ENCODE peak calls at places on chromosomes 4 and X, in seven cellular contexts. One of them, this sample, is unnamed.

GRCh38 chrX:13151806-13152510 is 107.5 kb upstream of the FAM9C start:
- DNase-seq in right lobe of liver: no peak
- DNase-seq in K562: no peak
- DNase-seq in HCT116: no peak
- DNase-seq in A549: no peak
- DNase-seq in uterus: no peak
- DNase-seq in tibial nerve: no peak
- DNase-seq in this sample: no peak

GRCh38 chr4:169398294-169398693 is 127.5 kb upstream of the SH3RF1 start:
- DNase-seq in right lobe of liver: no peak
- DNase-seq in K562: no peak
- DNase-seq in HCT116: no peak
- DNase-seq in A549: no peak
- DNase-seq in uterus: no peak
- DNase-seq in tibial nerve: no peak
- DNase-seq in this sample: no peak

GRCh38 chrX:13005671-13006473 is 31.0 kb downstream of the TMSB4X start:
- DNase-seq in right lobe of liver: no peak
- DNase-seq in K562: no peak
- DNase-seq in HCT116: no peak
- DNase-seq in A549: no peak
- DNase-seq in uterus: no peak
- DNase-seq in tibial nerve: no peak
- DNase-seq in this sample: no peak

GRCh38 chrX:121479406-121479805 is 432.0 kb downstream of the GLUD2 start:
- DNase-seq in right lobe of liver: no peak
- DNase-seq in K562: peak
- DNase-seq in HCT116: no peak
- DNase-seq in A549: no peak
- DNase-seq in uterus: no peak
- DNase-seq in tibial nerve: no peak
- DNase-seq in this sample: no peak

GRCh38 chrX:115330498-115331138 is 41.1 kb downstream of the LUZP4 start:
- DNase-seq in right lobe of liver: peak
- DNase-seq in K562: peak
- DNase-seq in HCT116: peak
- DNase-seq in A549: peak
- DNase-seq in uterus: peak
- DNase-seq in tibial nerve: no peak
- DNase-seq in this sample: peak

GRCh38 chr4:127141857-127142256 is 490.9 kb upstream of the INTU start:
- DNase-seq in right lobe of liver: no peak
- DNase-seq in K562: no peak
- DNase-seq in HCT116: no peak
- DNase-seq in A549: no peak
- DNase-seq in uterus: no peak
- DNase-seq in tibial nerve: no peak
- DNase-seq in this sample: no peak

GRCh38 chr4:4859799-4860380 is 425 bp downstream of the MSX1 start:
- DNase-seq in right lobe of liver: no peak
- DNase-seq in K562: peak
- DNase-seq in HCT116: no peak
- DNase-seq in A549: no peak
- DNase-seq in uterus: no peak
- DNase-seq in tibial nerve: no peak
- DNase-seq in this sample: no peak

GRCh38 chrX:149908308-149908707 is 21.1 kb upstream of the HSFX4 start:
- DNase-seq in right lobe of liver: no peak
- DNase-seq in K562: no peak
- DNase-seq in HCT116: no peak
- DNase-seq in A549: no peak
- DNase-seq in uterus: no peak
- DNase-seq in tibial nerve: no peak
- DNase-seq in this sample: no peak

GRCh38 chr4:117664706-117665444 is 369.4 kb upstream of the NDST3 start:
- DNase-seq in right lobe of liver: no peak
- DNase-seq in K562: no peak
- DNase-seq in HCT116: no peak
- DNase-seq in A549: no peak
- DNase-seq in uterus: no peak
- DNase-seq in tibial nerve: no peak
- DNase-seq in this sample: no peak

GRCh38 chrX:102599950-102600579 is 750 bp downstream of the ARMCX5 start:
- DNase-seq in right lobe of liver: no peak
- DNase-seq in K562: peak
- DNase-seq in HCT116: no peak
- DNase-seq in A549: no peak
- DNase-seq in uterus: no peak
- DNase-seq in tibial nerve: no peak
- DNase-seq in this sample: peak

GRCh38 chrX:49147907-49148306 is 14.7 kb upstream of the MAGIX start:
- DNase-seq in right lobe of liver: no peak
- DNase-seq in K562: peak
- DNase-seq in HCT116: no peak
- DNase-seq in A549: no peak
- DNase-seq in uterus: no peak
- DNase-seq in tibial nerve: no peak
- DNase-seq in this sample: peak

GRCh38 chr4:73676881-73677323 is 56.7 kb upstream of the RASSF6 start:
- DNase-seq in right lobe of liver: no peak
- DNase-seq in K562: no peak
- DNase-seq in HCT116: no peak
- DNase-seq in A549: peak
- DNase-seq in uterus: no peak
- DNase-seq in tibial nerve: no peak
- DNase-seq in this sample: no peak

GRCh38 chr4:186473933-186474332 is 81.4 kb downstream of the MTNR1A start:
- DNase-seq in right lobe of liver: no peak
- DNase-seq in K562: peak
- DNase-seq in HCT116: no peak
- DNase-seq in A549: no peak
- DNase-seq in uterus: no peak
- DNase-seq in tibial nerve: no peak
- DNase-seq in this sample: no peak

GRCh38 chrX:11792461-11793421 is 34.7 kb downstream of the MSL3 start:
- DNase-seq in right lobe of liver: no peak
- DNase-seq in K562: no peak
- DNase-seq in HCT116: no peak
- DNase-seq in A549: no peak
- DNase-seq in uterus: no peak
- DNase-seq in tibial nerve: no peak
- DNase-seq in this sample: no peak

GRCh38 chr4:40731792-40732245 is 17.9 kb upstream of the NSUN7 start:
- DNase-seq in right lobe of liver: peak
- DNase-seq in K562: no peak
- DNase-seq in HCT116: no peak
- DNase-seq in A549: no peak
- DNase-seq in uterus: peak
- DNase-seq in tibial nerve: peak
- DNase-seq in this sample: no peak

GRCh38 chr4:172680701-172681100 is 487.9 kb upstream of the GALNT7 start:
- DNase-seq in right lobe of liver: no peak
- DNase-seq in K562: no peak
- DNase-seq in HCT116: no peak
- DNase-seq in A549: no peak
- DNase-seq in uterus: no peak
- DNase-seq in tibial nerve: no peak
- DNase-seq in this sample: peak

GRCh38 chr4:7191546-7192251 is 639 bp upstream of the SORCS2 start:
- DNase-seq in right lobe of liver: peak
- DNase-seq in K562: no peak
- DNase-seq in HCT116: no peak
- DNase-seq in A549: no peak
- DNase-seq in uterus: no peak
- DNase-seq in tibial nerve: no peak
- DNase-seq in this sample: no peak

GRCh38 chrX:119147486-119147885 is 19.9 kb upstream of the KIAA1210 start:
- DNase-seq in right lobe of liver: peak
- DNase-seq in K562: no peak
- DNase-seq in HCT116: no peak
- DNase-seq in A549: no peak
- DNase-seq in uterus: no peak
- DNase-seq in tibial nerve: no peak
- DNase-seq in this sample: no peak

GRCh38 chr4:48493485-48494100 is 3.5 kb downstream of the ZAR1 start:
- DNase-seq in right lobe of liver: no peak
- DNase-seq in K562: no peak
- DNase-seq in HCT116: no peak
- DNase-seq in A549: no peak
- DNase-seq in uterus: no peak
- DNase-seq in tibial nerve: no peak
- DNase-seq in this sample: no peak

GRCh38 chr4:1746265-1746691 is 25.0 kb downstream of the TACC3 start:
- DNase-seq in right lobe of liver: peak
- DNase-seq in K562: peak
- DNase-seq in HCT116: peak
- DNase-seq in A549: peak
- DNase-seq in uterus: peak
- DNase-seq in tibial nerve: peak
- DNase-seq in this sample: peak

GRCh38 chr4:155705664-155706063 is 39.0 kb downstream of the GUCY1A1 start:
- DNase-seq in right lobe of liver: no peak
- DNase-seq in K562: no peak
- DNase-seq in HCT116: no peak
- DNase-seq in A549: no peak
- DNase-seq in uterus: no peak
- DNase-seq in tibial nerve: no peak
- DNase-seq in this sample: no peak

GRCh38 chrX:97126020-97126419 is 242.3 kb downstream of the RPA4 start:
- DNase-seq in right lobe of liver: no peak
- DNase-seq in K562: no peak
- DNase-seq in HCT116: no peak
- DNase-seq in A549: no peak
- DNase-seq in uterus: no peak
- DNase-seq in tibial nerve: no peak
- DNase-seq in this sample: no peak

GRCh38 chr4:21882050-21882839 is 66.3 kb downstream of the KCNIP4 start:
- DNase-seq in right lobe of liver: no peak
- DNase-seq in K562: no peak
- DNase-seq in HCT116: no peak
- DNase-seq in A549: no peak
- DNase-seq in uterus: no peak
- DNase-seq in tibial nerve: no peak
- DNase-seq in this sample: no peak

GRCh38 chrX:109740076-109740809 is 7.2 kb upstream of the ACSL4 start:
- DNase-seq in right lobe of liver: peak
- DNase-seq in K562: peak
- DNase-seq in HCT116: no peak
- DNase-seq in A549: peak
- DNase-seq in uterus: no peak
- DNase-seq in tibial nerve: peak
- DNase-seq in this sample: peak

GRCh38 chrX:133314297-133314696 is 96.1 kb upstream of the TFDP3 start:
- DNase-seq in right lobe of liver: no peak
- DNase-seq in K562: no peak
- DNase-seq in HCT116: no peak
- DNase-seq in A549: no peak
- DNase-seq in uterus: no peak
- DNase-seq in tibial nerve: no peak
- DNase-seq in this sample: no peak

GRCh38 chrX:24133280-24133679 is 16.2 kb upstream of the ZFX start:
- DNase-seq in right lobe of liver: no peak
- DNase-seq in K562: no peak
- DNase-seq in HCT116: no peak
- DNase-seq in A549: no peak
- DNase-seq in uterus: no peak
- DNase-seq in tibial nerve: no peak
- DNase-seq in this sample: no peak

GRCh38 chrX:24137192-24137591 is 12.3 kb upstream of the ZFX start:
- DNase-seq in right lobe of liver: no peak
- DNase-seq in K562: no peak
- DNase-seq in HCT116: no peak
- DNase-seq in A549: no peak
- DNase-seq in uterus: no peak
- DNase-seq in tibial nerve: no peak
- DNase-seq in this sample: no peak

DNA sequence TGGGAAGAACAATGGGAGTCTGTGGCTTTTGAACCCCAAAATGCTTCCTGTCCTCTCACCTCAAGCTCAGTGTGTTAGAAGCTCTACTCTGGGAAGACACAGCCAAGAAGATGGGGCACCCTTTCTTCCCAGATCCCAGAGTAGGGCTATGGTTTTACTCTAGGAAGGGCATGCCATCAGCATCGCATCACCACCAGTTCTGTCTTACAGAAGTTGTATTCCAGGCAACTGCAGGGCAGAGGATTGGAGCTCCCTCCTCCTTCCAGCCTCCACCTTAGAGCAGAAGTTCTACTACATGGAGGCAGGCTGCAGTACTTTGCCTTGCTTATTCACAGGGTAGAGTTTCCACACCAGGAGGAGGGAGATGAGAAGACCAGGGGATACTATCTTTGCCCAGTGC is 18.1 kb upstream of the ZFX start:
- DNase-seq in right lobe of liver: no peak
- DNase-seq in K562: no peak
- DNase-seq in HCT116: no peak
- DNase-seq in A549: no peak
- DNase-seq in uterus: no peak
- DNase-seq in tibial nerve: no peak
- DNase-seq in this sample: no peak
- TF ChIP-seq POLR2A in right lobe of liver: no peak
- TF ChIP-seq POLR2A in K562: no peak
- TF ChIP-seq POLR2A in HCT116: no peak
- TF ChIP-seq POLR2A in A549: no peak
- TF ChIP-seq POLR2A in uterus: no peak
- TF ChIP-seq POLR2A in tibial nerve: no peak
- TF ChIP-seq POLR2A in this sample: no peak

DNA sequence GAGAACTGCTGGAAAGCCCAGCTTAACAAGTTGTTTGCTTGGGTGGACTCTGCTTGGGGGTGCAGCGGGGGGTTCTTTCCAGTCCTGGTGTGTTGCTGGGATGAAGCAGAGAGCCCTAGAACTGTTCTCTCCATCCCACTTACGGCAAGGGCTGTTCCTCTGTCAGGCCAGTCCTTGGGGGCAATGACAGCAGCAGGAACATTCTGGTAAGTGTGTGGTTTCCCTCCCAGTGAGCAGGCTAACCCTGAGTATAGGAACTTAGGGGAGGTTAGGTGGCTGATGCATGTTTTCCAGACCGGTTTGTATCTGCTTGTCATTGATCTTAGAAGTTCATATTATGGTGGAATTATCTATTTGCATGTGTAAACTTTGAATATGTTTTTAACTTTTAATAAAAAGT is 46.9 kb upstream of the TLR2 start:
- DNase-seq in right lobe of liver: no peak
- DNase-seq in K562: no peak
- DNase-seq in HCT116: no peak
- DNase-seq in A549: no peak
- DNase-seq in uterus: no peak
- DNase-seq in tibial nerve: no peak
- DNase-seq in this sample: no peak
- TF ChIP-seq POLR2A in right lobe of liver: no peak
- TF ChIP-seq POLR2A in K562: no peak
- TF ChIP-seq POLR2A in HCT116: no peak
- TF ChIP-seq POLR2A in A549: no peak
- TF ChIP-seq POLR2A in uterus: no peak
- TF ChIP-seq POLR2A in tibial nerve: no peak
- TF ChIP-seq POLR2A in this sample: no peak

GRCh38 chr4:125838239-125838601 is 523.5 kb downstream of the FAT4 start:
- DNase-seq in right lobe of liver: no peak
- DNase-seq in K562: no peak
- DNase-seq in HCT116: no peak
- DNase-seq in A549: no peak
- DNase-seq in uterus: no peak
- DNase-seq in tibial nerve: no peak
- DNase-seq in this sample: no peak
- TF ChIP-seq POLR2A in right lobe of liver: no peak
- TF ChIP-seq POLR2A in K562: no peak
- TF ChIP-seq POLR2A in HCT116: no peak
- TF ChIP-seq POLR2A in A549: no peak
- TF ChIP-seq POLR2A in uterus: no peak
- TF ChIP-seq POLR2A in tibial nerve: no peak
- TF ChIP-seq POLR2A in this sample: no peak

GRCh38 chr4:86359944-86360478 is at the start of gene MAPK10:
- DNase-seq in right lobe of liver: peak
- DNase-seq in K562: peak
- DNase-seq in HCT116: no peak
- DNase-seq in A549: no peak
- DNase-seq in uterus: peak
- DNase-seq in tibial nerve: peak
- DNase-seq in this sample: peak
- TF ChIP-seq POLR2A in right lobe of liver: no peak
- TF ChIP-seq POLR2A in K562: no peak
- TF ChIP-seq POLR2A in HCT116: no peak
- TF ChIP-seq POLR2A in A549: no peak
- TF ChIP-seq POLR2A in uterus: no peak
- TF ChIP-seq POLR2A in tibial nerve: peak
- TF ChIP-seq POLR2A in this sample: no peak

This sample was measured in erythroblast.